ENCODE peak calls at places on chromosomes 3 and 15, in ten cellular contexts. One of them, this sample, is unnamed.

GRCh38 chr3:157026091-157026490 is 133.9 kb downstream of the CCNL1 start:
- DNase-seq in stimulated activated naive CD8-positive, alpha-beta T cell treated with anti-CD3 and anti-CD28 coated beads, Interleukin-15, Interleukin-2, amounts not matched to agents 100 U/mL and 50 U/mL, for 24 hours: no peak
- DNase-seq in iPS DF 6.9: no peak
- DNase-seq in adrenal gland: no peak
- DNase-seq in GM12865: no peak
- DNase-seq in KBM-7: no peak
- DNase-seq in activated naive CD8-positive, alpha-beta T cell treated with anti-CD3 and anti-CD28 coated beads, Interleukin-2, amount 10 ng/mL, durations not matched to agents 7 days and 5 days: no peak
- DNase-seq in fibroblast of mammary gland: no peak
- DNase-seq in activated CD4-positive, alpha-beta T cell treated with anti-CD3 and anti-CD28 coated beads, Interleukin-2, amount 50 U/mL, for 24 hours: no peak
- DNase-seq in EL: no peak
- DNase-seq in this sample: no peak

GRCh38 chr3:171415070-171415469 is 45.1 kb downstream of the TNIK start:
- DNase-seq in stimulated activated naive CD8-positive, alpha-beta T cell treated with anti-CD3 and anti-CD28 coated beads, Interleukin-15, Interleukin-2, amounts not matched to agents 100 U/mL and 50 U/mL, for 24 hours: no peak
- DNase-seq in iPS DF 6.9: no peak
- DNase-seq in adrenal gland: no peak
- DNase-seq in GM12865: no peak
- DNase-seq in KBM-7: no peak
- DNase-seq in activated naive CD8-positive, alpha-beta T cell treated with anti-CD3 and anti-CD28 coated beads, Interleukin-2, amount 10 ng/mL, durations not matched to agents 7 days and 5 days: no peak
- DNase-seq in fibroblast of mammary gland: peak; percentile 41
- DNase-seq in activated CD4-positive, alpha-beta T cell treated with anti-CD3 and anti-CD28 coated beads, Interleukin-2, amount 50 U/mL, for 24 hours: no peak
- DNase-seq in EL: peak; percentile 38
- DNase-seq in this sample: no peak

GRCh38 chr15:47897525-47897924 is 180.2 kb downstream of the SEMA6D start:
- DNase-seq in stimulated activated naive CD8-positive, alpha-beta T cell treated with anti-CD3 and anti-CD28 coated beads, Interleukin-15, Interleukin-2, amounts not matched to agents 100 U/mL and 50 U/mL, for 24 hours: no peak
- DNase-seq in iPS DF 6.9: no peak
- DNase-seq in adrenal gland: no peak
- DNase-seq in GM12865: no peak
- DNase-seq in KBM-7: no peak
- DNase-seq in activated naive CD8-positive, alpha-beta T cell treated with anti-CD3 and anti-CD28 coated beads, Interleukin-2, amount 10 ng/mL, durations not matched to agents 7 days and 5 days: no peak
- DNase-seq in fibroblast of mammary gland: no peak
- DNase-seq in activated CD4-positive, alpha-beta T cell treated with anti-CD3 and anti-CD28 coated beads, Interleukin-2, amount 50 U/mL, for 24 hours: no peak
- DNase-seq in EL: no peak
- DNase-seq in this sample: no peak

GRCh38 chr15:32652178-32652577 is 10.7 kb downstream of the SCG5 start:
- DNase-seq in stimulated activated naive CD8-positive, alpha-beta T cell treated with anti-CD3 and anti-CD28 coated beads, Interleukin-15, Interleukin-2, amounts not matched to agents 100 U/mL and 50 U/mL, for 24 hours: no peak
- DNase-seq in iPS DF 6.9: no peak
- DNase-seq in adrenal gland: no peak
- DNase-seq in GM12865: no peak
- DNase-seq in KBM-7: no peak
- DNase-seq in activated naive CD8-positive, alpha-beta T cell treated with anti-CD3 and anti-CD28 coated beads, Interleukin-2, amount 10 ng/mL, durations not matched to agents 7 days and 5 days: no peak
- DNase-seq in fibroblast of mammary gland: no peak
- DNase-seq in activated CD4-positive, alpha-beta T cell treated with anti-CD3 and anti-CD28 coated beads, Interleukin-2, amount 50 U/mL, for 24 hours: no peak
- DNase-seq in EL: no peak
- DNase-seq in this sample: no peak

GRCh38 chr15:40487816-40488682 is 17.3 kb downstream of the CHST14 start:
- DNase-seq in stimulated activated naive CD8-positive, alpha-beta T cell treated with anti-CD3 and anti-CD28 coated beads, Interleukin-15, Interleukin-2, amounts not matched to agents 100 U/mL and 50 U/mL, for 24 hours: no peak
- DNase-seq in iPS DF 6.9: no peak
- DNase-seq in adrenal gland: no peak
- DNase-seq in GM12865: no peak
- DNase-seq in KBM-7: no peak
- DNase-seq in activated naive CD8-positive, alpha-beta T cell treated with anti-CD3 and anti-CD28 coated beads, Interleukin-2, amount 10 ng/mL, durations not matched to agents 7 days and 5 days: no peak
- DNase-seq in fibroblast of mammary gland: no peak
- DNase-seq in activated CD4-positive, alpha-beta T cell treated with anti-CD3 and anti-CD28 coated beads, Interleukin-2, amount 50 U/mL, for 24 hours: no peak
- DNase-seq in EL: no peak
- DNase-seq in this sample: no peak

GRCh38 chr3:126481808-126482502 is 6.3 kb upstream of the ZXDC start:
- DNase-seq in stimulated activated naive CD8-positive, alpha-beta T cell treated with anti-CD3 and anti-CD28 coated beads, Interleukin-15, Interleukin-2, amounts not matched to agents 100 U/mL and 50 U/mL, for 24 hours: no peak
- DNase-seq in iPS DF 6.9: no peak
- DNase-seq in adrenal gland: peak; percentile 49
- DNase-seq in GM12865: no peak
- DNase-seq in KBM-7: no peak
- DNase-seq in activated naive CD8-positive, alpha-beta T cell treated with anti-CD3 and anti-CD28 coated beads, Interleukin-2, amount 10 ng/mL, durations not matched to agents 7 days and 5 days: no peak
- DNase-seq in fibroblast of mammary gland: peak; percentile 50
- DNase-seq in activated CD4-positive, alpha-beta T cell treated with anti-CD3 and anti-CD28 coated beads, Interleukin-2, amount 50 U/mL, for 24 hours: no peak
- DNase-seq in EL: peak; percentile 50
- DNase-seq in this sample: peak; percentile 49

GRCh38 chr3:33052671-33053070 is 44.3 kb downstream of the GLB1 start:
- DNase-seq in stimulated activated naive CD8-positive, alpha-beta T cell treated with anti-CD3 and anti-CD28 coated beads, Interleukin-15, Interleukin-2, amounts not matched to agents 100 U/mL and 50 U/mL, for 24 hours: no peak
- DNase-seq in iPS DF 6.9: no peak
- DNase-seq in adrenal gland: no peak
- DNase-seq in GM12865: no peak
- DNase-seq in KBM-7: no peak
- DNase-seq in activated naive CD8-positive, alpha-beta T cell treated with anti-CD3 and anti-CD28 coated beads, Interleukin-2, amount 10 ng/mL, durations not matched to agents 7 days and 5 days: no peak
- DNase-seq in fibroblast of mammary gland: no peak
- DNase-seq in activated CD4-positive, alpha-beta T cell treated with anti-CD3 and anti-CD28 coated beads, Interleukin-2, amount 50 U/mL, for 24 hours: no peak
- DNase-seq in EL: no peak
- DNase-seq in this sample: no peak

GRCh38 chr15:89926158-89926557 is 13.4 kb upstream of the ARPIN start:
- DNase-seq in stimulated activated naive CD8-positive, alpha-beta T cell treated with anti-CD3 and anti-CD28 coated beads, Interleukin-15, Interleukin-2, amounts not matched to agents 100 U/mL and 50 U/mL, for 24 hours: no peak
- DNase-seq in iPS DF 6.9: no peak
- DNase-seq in adrenal gland: no peak
- DNase-seq in GM12865: no peak
- DNase-seq in KBM-7: no peak
- DNase-seq in activated naive CD8-positive, alpha-beta T cell treated with anti-CD3 and anti-CD28 coated beads, Interleukin-2, amount 10 ng/mL, durations not matched to agents 7 days and 5 days: no peak
- DNase-seq in fibroblast of mammary gland: peak; percentile 75
- DNase-seq in activated CD4-positive, alpha-beta T cell treated with anti-CD3 and anti-CD28 coated beads, Interleukin-2, amount 50 U/mL, for 24 hours: no peak
- DNase-seq in EL: no peak
- DNase-seq in this sample: no peak

GRCh38 chr15:57167821-57168395 is 208.4 kb upstream of the CGNL1 start:
- DNase-seq in stimulated activated naive CD8-positive, alpha-beta T cell treated with anti-CD3 and anti-CD28 coated beads, Interleukin-15, Interleukin-2, amounts not matched to agents 100 U/mL and 50 U/mL, for 24 hours: no peak
- DNase-seq in iPS DF 6.9: no peak
- DNase-seq in adrenal gland: no peak
- DNase-seq in GM12865: no peak
- DNase-seq in KBM-7: no peak
- DNase-seq in activated naive CD8-positive, alpha-beta T cell treated with anti-CD3 and anti-CD28 coated beads, Interleukin-2, amount 10 ng/mL, durations not matched to agents 7 days and 5 days: no peak
- DNase-seq in fibroblast of mammary gland: no peak
- DNase-seq in activated CD4-positive, alpha-beta T cell treated with anti-CD3 and anti-CD28 coated beads, Interleukin-2, amount 50 U/mL, for 24 hours: no peak
- DNase-seq in EL: no peak
- DNase-seq in this sample: no peak

GRCh38 chr15:98628216-98628615 is 20.1 kb upstream of the IGF1R start:
- DNase-seq in stimulated activated naive CD8-positive, alpha-beta T cell treated with anti-CD3 and anti-CD28 coated beads, Interleukin-15, Interleukin-2, amounts not matched to agents 100 U/mL and 50 U/mL, for 24 hours: no peak
- DNase-seq in iPS DF 6.9: no peak
- DNase-seq in adrenal gland: no peak
- DNase-seq in GM12865: no peak
- DNase-seq in KBM-7: no peak
- DNase-seq in activated naive CD8-positive, alpha-beta T cell treated with anti-CD3 and anti-CD28 coated beads, Interleukin-2, amount 10 ng/mL, durations not matched to agents 7 days and 5 days: no peak
- DNase-seq in fibroblast of mammary gland: no peak
- DNase-seq in activated CD4-positive, alpha-beta T cell treated with anti-CD3 and anti-CD28 coated beads, Interleukin-2, amount 50 U/mL, for 24 hours: no peak
- DNase-seq in EL: no peak
- DNase-seq in this sample: no peak

GRCh38 chr3:28348286-28348636 is 260 bp upstream of the ZCWPW2 start:
- DNase-seq in stimulated activated naive CD8-positive, alpha-beta T cell treated with anti-CD3 and anti-CD28 coated beads, Interleukin-15, Interleukin-2, amounts not matched to agents 100 U/mL and 50 U/mL, for 24 hours: no peak
- DNase-seq in iPS DF 6.9: no peak
- DNase-seq in adrenal gland: no peak
- DNase-seq in GM12865: no peak
- DNase-seq in KBM-7: peak; percentile 89
- DNase-seq in activated naive CD8-positive, alpha-beta T cell treated with anti-CD3 and anti-CD28 coated beads, Interleukin-2, amount 10 ng/mL, durations not matched to agents 7 days and 5 days: no peak
- DNase-seq in fibroblast of mammary gland: peak; percentile 95
- DNase-seq in activated CD4-positive, alpha-beta T cell treated with anti-CD3 and anti-CD28 coated beads, Interleukin-2, amount 50 U/mL, for 24 hours: peak; percentile 59
- DNase-seq in EL: no peak
- DNase-seq in this sample: peak; percentile 80

GRCh38 chr15:57580866-57581265 is 10.8 kb upstream of the MYZAP start:
- DNase-seq in stimulated activated naive CD8-positive, alpha-beta T cell treated with anti-CD3 and anti-CD28 coated beads, Interleukin-15, Interleukin-2, amounts not matched to agents 100 U/mL and 50 U/mL, for 24 hours: no peak
- DNase-seq in iPS DF 6.9: no peak
- DNase-seq in adrenal gland: no peak
- DNase-seq in GM12865: no peak
- DNase-seq in KBM-7: no peak
- DNase-seq in activated naive CD8-positive, alpha-beta T cell treated with anti-CD3 and anti-CD28 coated beads, Interleukin-2, amount 10 ng/mL, durations not matched to agents 7 days and 5 days: no peak
- DNase-seq in fibroblast of mammary gland: no peak
- DNase-seq in activated CD4-positive, alpha-beta T cell treated with anti-CD3 and anti-CD28 coated beads, Interleukin-2, amount 50 U/mL, for 24 hours: no peak
- DNase-seq in EL: no peak
- DNase-seq in this sample: no peak

GRCh38 chr3:70919091-70919490 is 606.7 kb upstream of the MDFIC2 start:
- DNase-seq in stimulated activated naive CD8-positive, alpha-beta T cell treated with anti-CD3 and anti-CD28 coated beads, Interleukin-15, Interleukin-2, amounts not matched to agents 100 U/mL and 50 U/mL, for 24 hours: no peak
- DNase-seq in iPS DF 6.9: no peak
- DNase-seq in adrenal gland: no peak
- DNase-seq in GM12865: no peak
- DNase-seq in KBM-7: no peak
- DNase-seq in activated naive CD8-positive, alpha-beta T cell treated with anti-CD3 and anti-CD28 coated beads, Interleukin-2, amount 10 ng/mL, durations not matched to agents 7 days and 5 days: no peak
- DNase-seq in fibroblast of mammary gland: peak; percentile 5
- DNase-seq in activated CD4-positive, alpha-beta T cell treated with anti-CD3 and anti-CD28 coated beads, Interleukin-2, amount 50 U/mL, for 24 hours: no peak
- DNase-seq in EL: no peak
- DNase-seq in this sample: no peak

GRCh38 chr3:94063497-94064119 is 747 bp downstream of the NSUN3 start:
- DNase-seq in stimulated activated naive CD8-positive, alpha-beta T cell treated with anti-CD3 and anti-CD28 coated beads, Interleukin-15, Interleukin-2, amounts not matched to agents 100 U/mL and 50 U/mL, for 24 hours: no peak
- DNase-seq in iPS DF 6.9: no peak
- DNase-seq in adrenal gland: peak; percentile 33
- DNase-seq in GM12865: peak; percentile 22
- DNase-seq in KBM-7: no peak
- DNase-seq in activated naive CD8-positive, alpha-beta T cell treated with anti-CD3 and anti-CD28 coated beads, Interleukin-2, amount 10 ng/mL, durations not matched to agents 7 days and 5 days: no peak
- DNase-seq in fibroblast of mammary gland: peak; percentile 34
- DNase-seq in activated CD4-positive, alpha-beta T cell treated with anti-CD3 and anti-CD28 coated beads, Interleukin-2, amount 50 U/mL, for 24 hours: no peak
- DNase-seq in EL: peak; percentile 23
- DNase-seq in this sample: no peak

GRCh38 chr3:30282052-30282708 is 324.2 kb upstream of the TGFBR2 start:
- DNase-seq in stimulated activated naive CD8-positive, alpha-beta T cell treated with anti-CD3 and anti-CD28 coated beads, Interleukin-15, Interleukin-2, amounts not matched to agents 100 U/mL and 50 U/mL, for 24 hours: no peak
- DNase-seq in iPS DF 6.9: peak; percentile 45
- DNase-seq in adrenal gland: no peak
- DNase-seq in GM12865: no peak
- DNase-seq in KBM-7: no peak
- DNase-seq in activated naive CD8-positive, alpha-beta T cell treated with anti-CD3 and anti-CD28 coated beads, Interleukin-2, amount 10 ng/mL, durations not matched to agents 7 days and 5 days: no peak
- DNase-seq in fibroblast of mammary gland: peak; percentile 93
- DNase-seq in activated CD4-positive, alpha-beta T cell treated with anti-CD3 and anti-CD28 coated beads, Interleukin-2, amount 50 U/mL, for 24 hours: no peak
- DNase-seq in EL: peak; percentile 93
- DNase-seq in this sample: no peak

GRCh38 chr15:66388057-66388363 is 1.3 kb downstream of the MAP2K1 start:
- DNase-seq in stimulated activated naive CD8-positive, alpha-beta T cell treated with anti-CD3 and anti-CD28 coated beads, Interleukin-15, Interleukin-2, amounts not matched to agents 100 U/mL and 50 U/mL, for 24 hours: no peak
- DNase-seq in iPS DF 6.9: no peak
- DNase-seq in adrenal gland: no peak
- DNase-seq in GM12865: no peak
- DNase-seq in KBM-7: no peak
- DNase-seq in activated naive CD8-positive, alpha-beta T cell treated with anti-CD3 and anti-CD28 coated beads, Interleukin-2, amount 10 ng/mL, durations not matched to agents 7 days and 5 days: no peak
- DNase-seq in fibroblast of mammary gland: no peak
- DNase-seq in activated CD4-positive, alpha-beta T cell treated with anti-CD3 and anti-CD28 coated beads, Interleukin-2, amount 50 U/mL, for 24 hours: no peak
- DNase-seq in EL: no peak
- DNase-seq in this sample: no peak

GRCh38 chr3:42742688-42743087 is 30.4 kb downstream of the CCDC13 start:
- DNase-seq in stimulated activated naive CD8-positive, alpha-beta T cell treated with anti-CD3 and anti-CD28 coated beads, Interleukin-15, Interleukin-2, amounts not matched to agents 100 U/mL and 50 U/mL, for 24 hours: no peak
- DNase-seq in iPS DF 6.9: no peak
- DNase-seq in adrenal gland: no peak
- DNase-seq in GM12865: no peak
- DNase-seq in KBM-7: no peak
- DNase-seq in activated naive CD8-positive, alpha-beta T cell treated with anti-CD3 and anti-CD28 coated beads, Interleukin-2, amount 10 ng/mL, durations not matched to agents 7 days and 5 days: no peak
- DNase-seq in fibroblast of mammary gland: no peak
- DNase-seq in activated CD4-positive, alpha-beta T cell treated with anti-CD3 and anti-CD28 coated beads, Interleukin-2, amount 50 U/mL, for 24 hours: no peak
- DNase-seq in EL: no peak
- DNase-seq in this sample: no peak

GRCh38 chr15:93929375-93930094 is 301.8 kb upstream of the MCTP2 start:
- DNase-seq in stimulated activated naive CD8-positive, alpha-beta T cell treated with anti-CD3 and anti-CD28 coated beads, Interleukin-15, Interleukin-2, amounts not matched to agents 100 U/mL and 50 U/mL, for 24 hours: no peak
- DNase-seq in iPS DF 6.9: no peak
- DNase-seq in adrenal gland: peak; percentile 43
- DNase-seq in GM12865: no peak
- DNase-seq in KBM-7: no peak
- DNase-seq in activated naive CD8-positive, alpha-beta T cell treated with anti-CD3 and anti-CD28 coated beads, Interleukin-2, amount 10 ng/mL, durations not matched to agents 7 days and 5 days: no peak
- DNase-seq in fibroblast of mammary gland: peak; percentile 97
- DNase-seq in activated CD4-positive, alpha-beta T cell treated with anti-CD3 and anti-CD28 coated beads, Interleukin-2, amount 50 U/mL, for 24 hours: no peak
- DNase-seq in EL: peak; percentile 2
- DNase-seq in this sample: peak; percentile 30

GRCh38 chr3:18761530-18761929 is 336.4 kb upstream of the SATB1 start:
- DNase-seq in stimulated activated naive CD8-positive, alpha-beta T cell treated with anti-CD3 and anti-CD28 coated beads, Interleukin-15, Interleukin-2, amounts not matched to agents 100 U/mL and 50 U/mL, for 24 hours: no peak
- DNase-seq in iPS DF 6.9: no peak
- DNase-seq in adrenal gland: no peak
- DNase-seq in GM12865: no peak
- DNase-seq in KBM-7: no peak
- DNase-seq in activated naive CD8-positive, alpha-beta T cell treated with anti-CD3 and anti-CD28 coated beads, Interleukin-2, amount 10 ng/mL, durations not matched to agents 7 days and 5 days: no peak
- DNase-seq in fibroblast of mammary gland: no peak
- DNase-seq in activated CD4-positive, alpha-beta T cell treated with anti-CD3 and anti-CD28 coated beads, Interleukin-2, amount 50 U/mL, for 24 hours: no peak
- DNase-seq in EL: no peak
- DNase-seq in this sample: no peak

GRCh38 chr15:85164841-85165466 is 183.3 kb downstream of the PDE8A start:
- DNase-seq in stimulated activated naive CD8-positive, alpha-beta T cell treated with anti-CD3 and anti-CD28 coated beads, Interleukin-15, Interleukin-2, amounts not matched to agents 100 U/mL and 50 U/mL, for 24 hours: no peak
- DNase-seq in iPS DF 6.9: no peak
- DNase-seq in adrenal gland: no peak
- DNase-seq in GM12865: no peak
- DNase-seq in KBM-7: no peak
- DNase-seq in activated naive CD8-positive, alpha-beta T cell treated with anti-CD3 and anti-CD28 coated beads, Interleukin-2, amount 10 ng/mL, durations not matched to agents 7 days and 5 days: no peak
- DNase-seq in fibroblast of mammary gland: no peak
- DNase-seq in activated CD4-positive, alpha-beta T cell treated with anti-CD3 and anti-CD28 coated beads, Interleukin-2, amount 50 U/mL, for 24 hours: no peak
- DNase-seq in EL: no peak
- DNase-seq in this sample: no peak

GRCh38 chr3:48595526-48596121 is 495 bp upstream of the COL7A1 start:
- DNase-seq in stimulated activated naive CD8-positive, alpha-beta T cell treated with anti-CD3 and anti-CD28 coated beads, Interleukin-15, Interleukin-2, amounts not matched to agents 100 U/mL and 50 U/mL, for 24 hours: no peak
- DNase-seq in iPS DF 6.9: no peak
- DNase-seq in adrenal gland: peak; percentile 72
- DNase-seq in GM12865: no peak
- DNase-seq in KBM-7: no peak
- DNase-seq in activated naive CD8-positive, alpha-beta T cell treated with anti-CD3 and anti-CD28 coated beads, Interleukin-2, amount 10 ng/mL, durations not matched to agents 7 days and 5 days: no peak
- DNase-seq in fibroblast of mammary gland: peak; percentile 90
- DNase-seq in activated CD4-positive, alpha-beta T cell treated with anti-CD3 and anti-CD28 coated beads, Interleukin-2, amount 50 U/mL, for 24 hours: no peak
- DNase-seq in EL: peak; percentile 97
- DNase-seq in this sample: no peak

GRCh38 chr3:46130631-46131310 is 77.3 kb downstream of the CCR1 start:
- DNase-seq in stimulated activated naive CD8-positive, alpha-beta T cell treated with anti-CD3 and anti-CD28 coated beads, Interleukin-15, Interleukin-2, amounts not matched to agents 100 U/mL and 50 U/mL, for 24 hours: no peak
- DNase-seq in iPS DF 6.9: no peak
- DNase-seq in adrenal gland: no peak
- DNase-seq in GM12865: no peak
- DNase-seq in KBM-7: peak; percentile 75
- DNase-seq in activated naive CD8-positive, alpha-beta T cell treated with anti-CD3 and anti-CD28 coated beads, Interleukin-2, amount 10 ng/mL, durations not matched to agents 7 days and 5 days: no peak
- DNase-seq in fibroblast of mammary gland: no peak
- DNase-seq in activated CD4-positive, alpha-beta T cell treated with anti-CD3 and anti-CD28 coated beads, Interleukin-2, amount 50 U/mL, for 24 hours: no peak
- DNase-seq in EL: no peak
- DNase-seq in this sample: no peak

GRCh38 chr3:69306239-69307185 is 79.4 kb downstream of the FRMD4B start:
- DNase-seq in stimulated activated naive CD8-positive, alpha-beta T cell treated with anti-CD3 and anti-CD28 coated beads, Interleukin-15, Interleukin-2, amounts not matched to agents 100 U/mL and 50 U/mL, for 24 hours: peak; percentile 67
- DNase-seq in iPS DF 6.9: peak; percentile 43
- DNase-seq in adrenal gland: peak; percentile 86
- DNase-seq in GM12865: peak; percentile 89
- DNase-seq in KBM-7: peak; percentile 77
- DNase-seq in activated naive CD8-positive, alpha-beta T cell treated with anti-CD3 and anti-CD28 coated beads, Interleukin-2, amount 10 ng/mL, durations not matched to agents 7 days and 5 days: peak; percentile 65
- DNase-seq in fibroblast of mammary gland: peak; percentile 96
- DNase-seq in activated CD4-positive, alpha-beta T cell treated with anti-CD3 and anti-CD28 coated beads, Interleukin-2, amount 50 U/mL, for 24 hours: peak; percentile 29
- DNase-seq in EL: peak; percentile 87
- DNase-seq in this sample: peak; percentile 68

GRCh38 chr15:92273732-92274131 is 119.9 kb upstream of the ST8SIA2 start:
- DNase-seq in stimulated activated naive CD8-positive, alpha-beta T cell treated with anti-CD3 and anti-CD28 coated beads, Interleukin-15, Interleukin-2, amounts not matched to agents 100 U/mL and 50 U/mL, for 24 hours: no peak
- DNase-seq in iPS DF 6.9: no peak
- DNase-seq in adrenal gland: no peak
- DNase-seq in GM12865: peak; percentile 7
- DNase-seq in KBM-7: no peak
- DNase-seq in activated naive CD8-positive, alpha-beta T cell treated with anti-CD3 and anti-CD28 coated beads, Interleukin-2, amount 10 ng/mL, durations not matched to agents 7 days and 5 days: no peak
- DNase-seq in fibroblast of mammary gland: no peak
- DNase-seq in activated CD4-positive, alpha-beta T cell treated with anti-CD3 and anti-CD28 coated beads, Interleukin-2, amount 50 U/mL, for 24 hours: no peak
- DNase-seq in EL: no peak
- DNase-seq in this sample: no peak

GRCh38 chr3:69079269-69080159 is 651 bp downstream of the UBA3 start:
- DNase-seq in stimulated activated naive CD8-positive, alpha-beta T cell treated with anti-CD3 and anti-CD28 coated beads, Interleukin-15, Interleukin-2, amounts not matched to agents 100 U/mL and 50 U/mL, for 24 hours: no peak
- DNase-seq in iPS DF 6.9: no peak
- DNase-seq in adrenal gland: no peak
- DNase-seq in GM12865: peak; percentile 30
- DNase-seq in KBM-7: no peak
- DNase-seq in activated naive CD8-positive, alpha-beta T cell treated with anti-CD3 and anti-CD28 coated beads, Interleukin-2, amount 10 ng/mL, durations not matched to agents 7 days and 5 days: peak; percentile 58
- DNase-seq in fibroblast of mammary gland: no peak
- DNase-seq in activated CD4-positive, alpha-beta T cell treated with anti-CD3 and anti-CD28 coated beads, Interleukin-2, amount 50 U/mL, for 24 hours: no peak
- DNase-seq in EL: no peak
- DNase-seq in this sample: no peak

GRCh38 chr15:62445244-62445643 is 280.2 kb upstream of the C2CD4B start:
- DNase-seq in stimulated activated naive CD8-positive, alpha-beta T cell treated with anti-CD3 and anti-CD28 coated beads, Interleukin-15, Interleukin-2, amounts not matched to agents 100 U/mL and 50 U/mL, for 24 hours: no peak
- DNase-seq in iPS DF 6.9: no peak
- DNase-seq in adrenal gland: no peak
- DNase-seq in GM12865: no peak
- DNase-seq in KBM-7: no peak
- DNase-seq in activated naive CD8-positive, alpha-beta T cell treated with anti-CD3 and anti-CD28 coated beads, Interleukin-2, amount 10 ng/mL, durations not matched to agents 7 days and 5 days: no peak
- DNase-seq in fibroblast of mammary gland: peak; percentile 72
- DNase-seq in activated CD4-positive, alpha-beta T cell treated with anti-CD3 and anti-CD28 coated beads, Interleukin-2, amount 50 U/mL, for 24 hours: no peak
- DNase-seq in EL: peak; percentile 26
- DNase-seq in this sample: no peak

This sample was measured in dorsolateral prefrontal cortex.